ENCODE peak calls at places on chromosomes 1 and 21, in eight cellular contexts. I, N, G, B, W, E, R and X are unnamed samples.

GRCh38 chr1:27637052-27637451 is 2.1 kb upstream of the FGR start:
- DNase-seq in I (no peak), N (peak; percentile 22), G (no peak), B (no peak), W (no peak), E (peak; percentile 23), R (no peak), X (no peak)

GRCh38 chr21:41601573-41602371 is 93.8 kb upstream of the TMPRSS2 start:
- DNase-seq in I (no peak), N (peak; percentile 11), G (no peak), B (no peak), W (no peak), E (peak; percentile 62), R (no peak), X (peak; percentile 73)

GRCh38 chr1:13597166-13597565 is 13.5 kb downstream of the PDPN start:
- DNase-seq in I (no peak), N (no peak), G (no peak), B (no peak), W (no peak), E (no peak), R (no peak), X (no peak)

GRCh38 chr21:41095983-41096382 is 72.0 kb upstream of the BACE2 start:
- DNase-seq in I (no peak), N (no peak), G (no peak), B (no peak), W (no peak), E (no peak), R (no peak), X (no peak)

GRCh38 chr1:221437171-221437570 is 304.7 kb downstream of the DUSP10 start:
- DNase-seq in I (no peak), N (no peak), G (no peak), B (no peak), W (no peak), E (no peak), R (no peak), X (peak; percentile 34)

GRCh38 chr1:243420369-243420768 is 164.5 kb downstream of the SDCCAG8 start:
- DNase-seq in I (no peak), N (no peak), G (no peak), B (no peak), W (no peak), E (peak; percentile 15), R (no peak), X (no peak)

GRCh38 chr1:65792671-65793358 is at the start of gene PDE4B:
- DNase-seq in I (no peak), N (peak; percentile 21), G (peak; percentile 58), B (peak; percentile 56), W (no peak), E (peak; percentile 74), R (no peak), X (peak; percentile 75)

GRCh38 chr1:153543738-153544135 is 1.9 kb downstream of the S100A4 start:
- DNase-seq in I (no peak), N (no peak), G (no peak), B (no peak), W (no peak), E (peak; percentile 45), R (no peak), X (peak; percentile 20)

GRCh38 chr1:236284291-236284711 is 2.5 kb upstream of the ERO1B start:
- DNase-seq in I (no peak), N (no peak), G (no peak), B (no peak), W (no peak), E (no peak), R (no peak), X (no peak)

GRCh38 chr1:211951856-211952255 is 83.5 kb downstream of the INTS7 start:
- DNase-seq in I (peak; percentile 42), N (peak; percentile 79), G (no peak), B (no peak), W (no peak), E (peak; percentile 59), R (no peak), X (peak; percentile 15)

GRCh38 chr1:153790996-153791855 is 16.0 kb downstream of the SLC27A3 start:
- DNase-seq in I (no peak), N (peak; percentile 88), G (no peak), B (no peak), W (no peak), E (peak; percentile 91), R (no peak), X (peak; percentile 95)

GRCh38 chr1:207172885-207173284 is 68.9 kb downstream of the C4BPA start:
- DNase-seq in I (no peak), N (no peak), G (no peak), B (no peak), W (no peak), E (no peak), R (no peak), X (no peak)

GRCh38 chr21:44614161-44614631 is 2.3 kb downstream of the KRTAP10-8 start:
- DNase-seq in I (no peak), N (no peak), G (no peak), B (no peak), W (no peak), E (no peak), R (no peak), X (no peak)

GRCh38 chr1:89986020-89986419 is 8.9 kb upstream of the ZNF326 start:
- DNase-seq in I (no peak), N (no peak), G (peak; percentile 93), B (peak; percentile 41), W (no peak), E (no peak), R (no peak), X (no peak)

GRCh38 chr1:235998812-235999211 is 66.1 kb downstream of the NID1 start:
- DNase-seq in I (no peak), N (peak; percentile 53), G (no peak), B (no peak), W (no peak), E (no peak), R (no peak), X (no peak)

GRCh38 chr1:223334156-223334555 is 29.8 kb downstream of the SUSD4 start:
- DNase-seq in I (no peak), N (no peak), G (no peak), B (no peak), W (no peak), E (no peak), R (no peak), X (no peak)

GRCh38 chr1:14869197-14869596 is 270.7 kb downstream of the KAZN start:
- DNase-seq in I (no peak), N (no peak), G (no peak), B (no peak), W (no peak), E (peak; percentile 65), R (no peak), X (peak; percentile 7)

GRCh38 chr1:170618418-170618817 is 45.5 kb upstream of the PRRX1 start:
- DNase-seq in I (no peak), N (peak; percentile 57), G (no peak), B (no peak), W (no peak), E (peak; percentile 64), R (no peak), X (peak; percentile 10)

GRCh38 chr1:27099154-27099903 is 55.6 kb downstream of the SLC9A1 start:
- DNase-seq in I (no peak), N (peak; percentile 83), G (peak; percentile 17), B (no peak), W (peak; percentile 51), E (peak; percentile 98), R (no peak), X (peak; percentile 90)

GRCh38 chr1:234490789-234491479 is 12.0 kb upstream of the TARBP1 start:
- DNase-seq in I (no peak), N (no peak), G (no peak), B (no peak), W (no peak), E (no peak), R (no peak), X (peak; percentile 36)

GRCh38 chr1:175881571-175881970 is 138.2 kb upstream of the TNR start:
- DNase-seq in I (no peak), N (no peak), G (no peak), B (no peak), W (no peak), E (no peak), R (no peak), X (no peak)

GRCh38 chr1:1370771-1371300 is 4.2 kb downstream of the AURKAIP1 start:
- DNase-seq in I (no peak), N (no peak), G (no peak), B (no peak), W (no peak), E (no peak), R (no peak), X (no peak)

GRCh38 chr1:159311679-159312078 is 9.5 kb downstream of the FCER1A start:
- DNase-seq in I (no peak), N (no peak), G (no peak), B (no peak), W (no peak), E (no peak), R (no peak), X (no peak)